ENCODE peak calls at places on chromosome 15, in seven cellular contexts. One of them, this sample, is unnamed.

GRCh38 chr15:58398643-58399042 is 33.1 kb upstream of the LIPC start:
- DNase-seq in HS-5: no peak
- DNase-seq in AG04450: no peak
- DNase-seq in AG09309: no peak
- DNase-seq in activated CD4-positive, CD25-positive, alpha-beta regulatory T cell: no peak
- DNase-seq in kidney epithelial cell: no peak
- DNase-seq in type B pancreatic cell: no peak
- DNase-seq in this sample: no peak

GRCh38 chr15:51023499-51023898 is 71.2 kb downstream of the TNFAIP8L3 start:
- DNase-seq in HS-5: no peak
- DNase-seq in AG04450: no peak
- DNase-seq in AG09309: no peak
- DNase-seq in activated CD4-positive, CD25-positive, alpha-beta regulatory T cell: no peak
- DNase-seq in kidney epithelial cell: no peak
- DNase-seq in type B pancreatic cell: no peak
- DNase-seq in this sample: no peak

GRCh38 chr15:83846847-83847246 is 192.9 kb downstream of the ADAMTSL3 start:
- DNase-seq in HS-5: no peak
- DNase-seq in AG04450: peak
- DNase-seq in AG09309: peak
- DNase-seq in activated CD4-positive, CD25-positive, alpha-beta regulatory T cell: no peak
- DNase-seq in kidney epithelial cell: no peak
- DNase-seq in type B pancreatic cell: no peak
- DNase-seq in this sample: no peak

GRCh38 chr15:52551762-52552161 is 17.1 kb downstream of the ARPP19 start:
- DNase-seq in HS-5: no peak
- DNase-seq in AG04450: no peak
- DNase-seq in AG09309: no peak
- DNase-seq in activated CD4-positive, CD25-positive, alpha-beta regulatory T cell: no peak
- DNase-seq in kidney epithelial cell: no peak
- DNase-seq in type B pancreatic cell: no peak
- DNase-seq in this sample: no peak

GRCh38 chr15:89874926-89875564 is 18.7 kb downstream of the AP3S2 start:
- DNase-seq in HS-5: no peak
- DNase-seq in AG04450: no peak
- DNase-seq in AG09309: peak
- DNase-seq in activated CD4-positive, CD25-positive, alpha-beta regulatory T cell: peak
- DNase-seq in kidney epithelial cell: no peak
- DNase-seq in type B pancreatic cell: peak
- DNase-seq in this sample: peak

GRCh38 chr15:67106764-67107013 is 41.3 kb downstream of the SMAD3 start:
- DNase-seq in HS-5: no peak
- DNase-seq in AG04450: no peak
- DNase-seq in AG09309: no peak
- DNase-seq in activated CD4-positive, CD25-positive, alpha-beta regulatory T cell: no peak
- DNase-seq in kidney epithelial cell: no peak
- DNase-seq in type B pancreatic cell: no peak
- DNase-seq in this sample: no peak

GRCh38 chr15:98966036-98966787 is 41.4 kb downstream of the PGPEP1L start:
- DNase-seq in HS-5: no peak
- DNase-seq in AG04450: no peak
- DNase-seq in AG09309: no peak
- DNase-seq in activated CD4-positive, CD25-positive, alpha-beta regulatory T cell: no peak
- DNase-seq in kidney epithelial cell: no peak
- DNase-seq in type B pancreatic cell: no peak
- DNase-seq in this sample: peak

GRCh38 chr15:78130466-78131294 is 565 bp downstream of the CIB2 start:
- DNase-seq in HS-5: no peak
- DNase-seq in AG04450: no peak
- DNase-seq in AG09309: no peak
- DNase-seq in activated CD4-positive, CD25-positive, alpha-beta regulatory T cell: peak
- DNase-seq in kidney epithelial cell: no peak
- DNase-seq in type B pancreatic cell: no peak
- DNase-seq in this sample: no peak

GRCh38 chr15:83959477-83959876 is 276.1 kb upstream of the GOLGA6L4 start:
- DNase-seq in HS-5: no peak
- DNase-seq in AG04450: no peak
- DNase-seq in AG09309: no peak
- DNase-seq in activated CD4-positive, CD25-positive, alpha-beta regulatory T cell: no peak
- DNase-seq in kidney epithelial cell: no peak
- DNase-seq in type B pancreatic cell: no peak
- DNase-seq in this sample: no peak

GRCh38 chr15:66720206-66721010 is 18.4 kb downstream of the SMAD6 start:
- DNase-seq in HS-5: no peak
- DNase-seq in AG04450: no peak
- DNase-seq in AG09309: peak
- DNase-seq in activated CD4-positive, CD25-positive, alpha-beta regulatory T cell: no peak
- DNase-seq in kidney epithelial cell: no peak
- DNase-seq in type B pancreatic cell: no peak
- DNase-seq in this sample: no peak

GRCh38 chr15:80991446-80991845 is 1.8 kb upstream of the MESD start:
- DNase-seq in HS-5: peak
- DNase-seq in AG04450: no peak
- DNase-seq in AG09309: no peak
- DNase-seq in activated CD4-positive, CD25-positive, alpha-beta regulatory T cell: no peak
- DNase-seq in kidney epithelial cell: no peak
- DNase-seq in type B pancreatic cell: no peak
- DNase-seq in this sample: peak

GRCh38 chr15:40845036-40845435 is 1.2 kb downstream of the SPINT1 start:
- DNase-seq in HS-5: no peak
- DNase-seq in AG04450: no peak
- DNase-seq in AG09309: no peak
- DNase-seq in activated CD4-positive, CD25-positive, alpha-beta regulatory T cell: no peak
- DNase-seq in kidney epithelial cell: no peak
- DNase-seq in type B pancreatic cell: no peak
- DNase-seq in this sample: peak

GRCh38 chr15:60893886-60894285 is 335.2 kb downstream of the RORA start:
- DNase-seq in HS-5: no peak
- DNase-seq in AG04450: no peak
- DNase-seq in AG09309: no peak
- DNase-seq in activated CD4-positive, CD25-positive, alpha-beta regulatory T cell: no peak
- DNase-seq in kidney epithelial cell: no peak
- DNase-seq in type B pancreatic cell: no peak
- DNase-seq in this sample: no peak

GRCh38 chr15:90402230-90402629 is 14.2 kb downstream of the IQGAP1 start:
- DNase-seq in HS-5: peak
- DNase-seq in AG04450: peak
- DNase-seq in AG09309: peak
- DNase-seq in activated CD4-positive, CD25-positive, alpha-beta regulatory T cell: no peak
- DNase-seq in kidney epithelial cell: peak
- DNase-seq in type B pancreatic cell: no peak
- DNase-seq in this sample: peak

GRCh38 chr15:94239474-94239873 is 8.1 kb downstream of the MCTP2 start:
- DNase-seq in HS-5: no peak
- DNase-seq in AG04450: no peak
- DNase-seq in AG09309: no peak
- DNase-seq in activated CD4-positive, CD25-positive, alpha-beta regulatory T cell: no peak
- DNase-seq in kidney epithelial cell: no peak
- DNase-seq in type B pancreatic cell: no peak
- DNase-seq in this sample: peak